ENCODE peak calls at places on chromosome 14, in five cellular contexts. One of them, this sample, is unnamed.

GRCh38 chr14:100178691-100179090 is 19.2 kb upstream of the DEGS2 start:
- DNase-seq in LoVo: no peak
- DNase-seq in HuH-7.5: no peak
- DNase-seq in cardiac muscle cell: no peak
- DNase-seq in K562: no peak
- DNase-seq in this sample: no peak

GRCh38 chr14:37150414-37150813 is 22.0 kb downstream of the SLC25A21 start:
- DNase-seq in K562: peak; percentile 46
- DNase-seq in HuH-7.5: no peak
- DNase-seq in cardiac muscle cell: peak; percentile 44
- DNase-seq in LoVo: peak; percentile 66
- DNase-seq in this sample: peak; percentile 37

GRCh38 chr14:22531451-22532344 is 57.3 kb downstream of the DAD1 start:
- DNase-seq in HuH-7.5: no peak
- DNase-seq in K562: no peak
- DNase-seq in LoVo: no peak
- DNase-seq in cardiac muscle cell: no peak
- DNase-seq in this sample: no peak

GRCh38 chr14:24098229-24098926 is 4.3 kb downstream of the PCK2 start:
- DNase-seq in HuH-7.5: no peak
- DNase-seq in LoVo: no peak
- DNase-seq in K562: no peak
- DNase-seq in cardiac muscle cell: no peak
- DNase-seq in this sample: no peak

GRCh38 chr14:100540141-100540925 is 46.9 kb downstream of the BEGAIN start:
- DNase-seq in HuH-7.5: no peak
- DNase-seq in K562: peak; percentile 57
- DNase-seq in LoVo: no peak
- DNase-seq in cardiac muscle cell: peak; percentile 22
- DNase-seq in this sample: peak; percentile 35

GRCh38 chr14:65019944-65020566 is 33.4 kb downstream of the FNTB start:
- DNase-seq in K562: peak; percentile 52
- DNase-seq in HuH-7.5: peak; percentile 34
- DNase-seq in LoVo: peak; percentile 40
- DNase-seq in cardiac muscle cell: peak; percentile 89
- DNase-seq in this sample: peak; percentile 59

GRCh38 chr14:65453807-65454480 is 41.4 kb downstream of the FUT8 start:
- DNase-seq in K562: no peak
- DNase-seq in HuH-7.5: no peak
- DNase-seq in LoVo: no peak
- DNase-seq in cardiac muscle cell: peak; percentile 85
- DNase-seq in this sample: no peak

GRCh38 chr14:93207468-93208308 is 632 bp downstream of the UBR7 start:
- DNase-seq in K562: peak; percentile 68
- DNase-seq in HuH-7.5: peak; percentile 56
- DNase-seq in LoVo: peak; percentile 43
- DNase-seq in cardiac muscle cell: peak; percentile 64
- DNase-seq in this sample: peak; percentile 52

GRCh38 chr14:67370830-67371229 is 10.7 kb downstream of the EIF2S1 start:
- DNase-seq in HuH-7.5: no peak
- DNase-seq in cardiac muscle cell: no peak
- DNase-seq in LoVo: no peak
- DNase-seq in K562: no peak
- DNase-seq in this sample: no peak

GRCh38 chr14:105570482-105570881 is 44.1 kb downstream of the TMEM121 start:
- DNase-seq in LoVo: no peak
- DNase-seq in cardiac muscle cell: no peak
- DNase-seq in K562: no peak
- DNase-seq in HuH-7.5: no peak
- DNase-seq in this sample: no peak

GRCh38 chr14:44448816-44449411 is 58.2 kb downstream of the FSCB start:
- DNase-seq in HuH-7.5: no peak
- DNase-seq in K562: peak; percentile 35
- DNase-seq in cardiac muscle cell: no peak
- DNase-seq in LoVo: no peak
- DNase-seq in this sample: no peak

GRCh38 chr14:105055736-105056302 is 9.4 kb downstream of the GPR132 start:
- DNase-seq in HuH-7.5: no peak
- DNase-seq in LoVo: no peak
- DNase-seq in K562: no peak
- DNase-seq in cardiac muscle cell: no peak
- DNase-seq in this sample: no peak

GRCh38 chr14:87615822-87616679 is 376.9 kb downstream of the GALC start:
- DNase-seq in K562: peak; percentile 35
- DNase-seq in HuH-7.5: peak; percentile 19
- DNase-seq in LoVo: peak; percentile 41
- DNase-seq in cardiac muscle cell: peak; percentile 48
- DNase-seq in this sample: peak; percentile 56

GRCh38 chr14:67940894-67941455 is 121.4 kb downstream of the RAD51B start:
- DNase-seq in K562: no peak
- DNase-seq in HuH-7.5: no peak
- DNase-seq in LoVo: no peak
- DNase-seq in cardiac muscle cell: peak; percentile 92
- DNase-seq in this sample: peak; percentile 20

GRCh38 chr14:51004352-51004800 is 60.1 kb upstream of the PYGL start:
- DNase-seq in cardiac muscle cell: no peak
- DNase-seq in K562: no peak
- DNase-seq in HuH-7.5: no peak
- DNase-seq in LoVo: no peak
- DNase-seq in this sample: no peak

GRCh38 chr14:31070431-31070830 is 44.3 kb upstream of the STRN3 start:
- DNase-seq in cardiac muscle cell: peak; percentile 95
- DNase-seq in HuH-7.5: no peak
- DNase-seq in K562: no peak
- DNase-seq in LoVo: peak; percentile 38
- DNase-seq in this sample: no peak

GRCh38 chr14:30385925-30386324 is 173.0 kb upstream of the G2E3 start:
- DNase-seq in LoVo: no peak
- DNase-seq in K562: no peak
- DNase-seq in cardiac muscle cell: no peak
- DNase-seq in HuH-7.5: no peak
- DNase-seq in this sample: no peak

GRCh38 chr14:22994762-22995275 is 12.5 kb upstream of the AJUBA start:
- DNase-seq in cardiac muscle cell: peak; percentile 76
- DNase-seq in K562: peak; percentile 62
- DNase-seq in LoVo: no peak
- DNase-seq in HuH-7.5: no peak
- DNase-seq in this sample: peak; percentile 50

GRCh38 chr14:91244501-91244901 is at the start of gene GPR68:
- DNase-seq in K562: no peak
- DNase-seq in LoVo: no peak
- DNase-seq in cardiac muscle cell: peak; percentile 82
- DNase-seq in HuH-7.5: no peak
- DNase-seq in this sample: no peak

GRCh38 chr14:42149609-42150261 is 543.1 kb downstream of the LRFN5 start:
- DNase-seq in K562: no peak
- DNase-seq in HuH-7.5: no peak
- DNase-seq in cardiac muscle cell: no peak
- DNase-seq in LoVo: no peak
- DNase-seq in this sample: no peak

GRCh38 chr14:38342803-38343202 is 86.9 kb upstream of the CLEC14A start:
- DNase-seq in HuH-7.5: no peak
- DNase-seq in K562: no peak
- DNase-seq in LoVo: no peak
- DNase-seq in cardiac muscle cell: no peak
- DNase-seq in this sample: no peak

GRCh38 chr14:78967111-78967809 is 797.1 kb downstream of the NRXN3 start:
- DNase-seq in LoVo: no peak
- DNase-seq in cardiac muscle cell: peak; percentile 30
- DNase-seq in HuH-7.5: no peak
- DNase-seq in K562: no peak
- DNase-seq in this sample: no peak

GRCh38 chr14:35337557-35338255 is 45.5 kb downstream of the PSMA6 start:
- DNase-seq in K562: no peak
- DNase-seq in cardiac muscle cell: no peak
- DNase-seq in LoVo: peak; percentile 45
- DNase-seq in HuH-7.5: no peak
- DNase-seq in this sample: no peak

GRCh38 chr14:97120204-97121120 is 323.3 kb downstream of the VRK1 start:
- DNase-seq in LoVo: no peak
- DNase-seq in K562: no peak
- DNase-seq in cardiac muscle cell: no peak
- DNase-seq in HuH-7.5: no peak
- DNase-seq in this sample: no peak

GRCh38 chr14:93007225-93007997 is 84.5 kb downstream of the CHGA start:
- DNase-seq in LoVo: peak; percentile 36
- DNase-seq in K562: no peak
- DNase-seq in HuH-7.5: no peak
- DNase-seq in cardiac muscle cell: peak; percentile 65
- DNase-seq in this sample: no peak

GRCh38 chr14:69376439-69376838 is 21.7 kb downstream of the ERH start:
- DNase-seq in HuH-7.5: no peak
- DNase-seq in cardiac muscle cell: peak; percentile 77
- DNase-seq in K562: no peak
- DNase-seq in LoVo: no peak
- DNase-seq in this sample: no peak

GRCh38 chr14:105340821-105341408 is 26.4 kb downstream of the PACS2 start:
- DNase-seq in HuH-7.5: no peak
- DNase-seq in LoVo: no peak
- DNase-seq in K562: no peak
- DNase-seq in cardiac muscle cell: no peak
- DNase-seq in this sample: no peak

GRCh38 chr14:71594828-71595227 is 337.4 kb upstream of the RGS6 start:
- DNase-seq in K562: no peak
- DNase-seq in LoVo: no peak
- DNase-seq in cardiac muscle cell: peak; percentile 27
- DNase-seq in HuH-7.5: no peak
- DNase-seq in this sample: no peak

GRCh38 chr14:22882529-22883190 is 362 bp upstream of the REM2 start:
- DNase-seq in HuH-7.5: peak; percentile 60
- DNase-seq in cardiac muscle cell: peak; percentile 49
- DNase-seq in LoVo: no peak
- DNase-seq in K562: peak; percentile 88
- DNase-seq in this sample: peak; percentile 38

GRCh38 chr14:70118064-70118463 is 70.7 kb downstream of the SLC8A3 start:
- DNase-seq in K562: no peak
- DNase-seq in HuH-7.5: no peak
- DNase-seq in LoVo: no peak
- DNase-seq in cardiac muscle cell: no peak
- DNase-seq in this sample: no peak

GRCh38 chr14:89309670-89310177 is 107.3 kb downstream of the FOXN3 start:
- DNase-seq in LoVo: no peak
- DNase-seq in K562: no peak
- DNase-seq in HuH-7.5: no peak
- DNase-seq in cardiac muscle cell: no peak
- DNase-seq in this sample: no peak

GRCh38 chr14:50941151-50941550 is 3.1 kb downstream of the PYGL start:
- DNase-seq in cardiac muscle cell: peak; percentile 48
- DNase-seq in K562: no peak
- DNase-seq in HuH-7.5: no peak
- DNase-seq in LoVo: no peak
- DNase-seq in this sample: no peak

GRCh38 chr14:99995700-99996356 is 69.4 kb upstream of the EVL start:
- DNase-seq in cardiac muscle cell: peak; percentile 64
- DNase-seq in LoVo: peak; percentile 63
- DNase-seq in K562: peak; percentile 42
- DNase-seq in HuH-7.5: no peak
- DNase-seq in this sample: peak; percentile 73

GRCh38 chr14:55701638-55702037 is 121.6 kb downstream of the KTN1 start:
- DNase-seq in HuH-7.5: no peak
- DNase-seq in cardiac muscle cell: no peak
- DNase-seq in LoVo: no peak
- DNase-seq in K562: no peak
- DNase-seq in this sample: no peak

This sample was measured in HEK293T.